ENCODE peak calls at places on chromosomes 3 and 15, in four cellular contexts. T, N, Z and O are unnamed samples.

GRCh38 chr3:108130705-108131104 is 39.9 kb upstream of the CD47 start:
- DNase-seq in T (no peak), N (no peak), Z (no peak), O (no peak)

GRCh38 chr3:193590088-193590856 is 2.7 kb upstream of the OPA1 start:
- DNase-seq in T (no peak), N (no peak), Z (peak; percentile 91), O (peak; percentile 92)

GRCh38 chr3:14175383-14176037 is 2.9 kb downstream of the XPC start:
- DNase-seq in T (peak; percentile 53), N (no peak), Z (peak; percentile 22), O (no peak)

GRCh38 chr3:10601131-10601856 is 95.9 kb upstream of the ATP2B2 start:
- DNase-seq in T (no peak), N (no peak), Z (no peak), O (no peak)

GRCh38 chr15:69526086-69526485 is 73.5 kb downstream of the RPLP1 start:
- DNase-seq in T (no peak), N (peak; percentile 5), Z (no peak), O (no peak)

GRCh38 chr3:194082596-194083220 is 53.2 kb upstream of the HES1 start:
- DNase-seq in T (no peak), N (no peak), Z (no peak), O (no peak)

GRCh38 chr15:77944002-77944867 is 133.3 kb downstream of the TBC1D2B start:
- DNase-seq in T (peak; percentile 39), N (peak; percentile 91), Z (peak; percentile 32), O (peak; percentile 78)

GRCh38 chr15:69997701-69998273 is 99.9 kb downstream of the TLE3 start:
- DNase-seq in T (no peak), N (no peak), Z (peak; percentile 61), O (peak; percentile 5)

GRCh38 chr3:73432021-73432722 is 192.6 kb downstream of the PDZRN3 start:
- DNase-seq in T (no peak), N (no peak), Z (peak; percentile 55), O (peak; percentile 37)

GRCh38 chr3:66989241-66989640 is 8.9 kb upstream of the KBTBD8 start:
- DNase-seq in T (no peak), N (peak; percentile 33), Z (no peak), O (no peak)

GRCh38 chr3:65971281-65972252 is 67.2 kb downstream of the MAGI1 start:
- DNase-seq in T (no peak), N (no peak), Z (no peak), O (peak; percentile 29)
- H3K27ac ChIP-seq in T (no peak overlapping the region), N (no peak overlapping the region), Z (no peak overlapping the region), O (no peak overlapping the region)

DNA sequence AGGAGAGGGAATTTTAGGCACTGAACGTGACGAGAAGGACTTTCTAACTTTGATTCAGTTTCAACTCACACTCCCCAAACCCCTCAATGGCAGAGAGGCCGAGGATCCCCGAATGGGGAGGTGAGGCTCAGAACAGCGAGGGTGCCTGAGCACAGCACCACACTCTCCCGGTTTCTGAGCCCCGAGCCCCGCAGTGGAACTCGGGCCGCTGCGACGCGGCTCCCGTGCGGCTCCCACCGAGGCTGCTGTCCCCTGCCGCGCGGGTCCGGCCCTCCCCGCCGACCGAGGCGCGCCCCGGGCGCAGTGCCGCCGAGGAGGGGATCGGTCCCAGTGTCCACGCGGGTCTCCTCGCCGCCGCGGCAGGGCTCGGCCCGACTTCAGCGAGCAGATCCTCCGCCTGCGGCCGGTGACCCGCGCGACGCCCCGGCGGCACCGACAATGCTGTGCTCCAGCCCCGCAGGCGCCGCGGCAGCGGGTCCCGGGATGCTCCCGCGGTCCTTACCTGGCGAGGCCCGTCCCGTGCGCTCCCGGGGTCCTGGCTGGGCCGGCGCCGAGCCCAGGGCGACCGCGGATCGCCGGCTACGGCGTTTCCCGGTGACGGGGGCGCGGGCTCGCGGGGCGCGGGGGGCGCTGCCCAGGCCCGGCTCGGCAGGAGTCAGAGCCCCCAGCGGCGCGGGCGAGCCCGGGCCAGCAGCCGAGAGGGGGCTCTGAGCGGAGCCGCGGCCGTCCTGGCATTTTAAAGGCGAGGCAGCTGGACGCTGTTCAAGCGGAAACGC is at the start of gene CTXND1:
- DNase-seq in T (no peak), N (peak; percentile 52), Z (no peak), O (no peak)
- H3K27me3 ChIP-seq in T (peaks cover 15% of the 10 kb centered on the region), N (peaks cover 17% of the 10 kb centered on the region), Z (peaks cover 93% of the 10 kb centered on the region), O (peaks cover 33% of the 10 kb centered on the region)

GRCh38 chr3:186464424-186465093 is 79.6 kb downstream of the CRYGS start:
- DNase-seq in T (no peak), N (peak; percentile 43), Z (peak; percentile 14), O (no peak)
- TF ChIP-seq CTCF in T (no peak), N (peak; percentile 61), Z (peak; percentile 40), O (peak; percentile 5)

DNA sequence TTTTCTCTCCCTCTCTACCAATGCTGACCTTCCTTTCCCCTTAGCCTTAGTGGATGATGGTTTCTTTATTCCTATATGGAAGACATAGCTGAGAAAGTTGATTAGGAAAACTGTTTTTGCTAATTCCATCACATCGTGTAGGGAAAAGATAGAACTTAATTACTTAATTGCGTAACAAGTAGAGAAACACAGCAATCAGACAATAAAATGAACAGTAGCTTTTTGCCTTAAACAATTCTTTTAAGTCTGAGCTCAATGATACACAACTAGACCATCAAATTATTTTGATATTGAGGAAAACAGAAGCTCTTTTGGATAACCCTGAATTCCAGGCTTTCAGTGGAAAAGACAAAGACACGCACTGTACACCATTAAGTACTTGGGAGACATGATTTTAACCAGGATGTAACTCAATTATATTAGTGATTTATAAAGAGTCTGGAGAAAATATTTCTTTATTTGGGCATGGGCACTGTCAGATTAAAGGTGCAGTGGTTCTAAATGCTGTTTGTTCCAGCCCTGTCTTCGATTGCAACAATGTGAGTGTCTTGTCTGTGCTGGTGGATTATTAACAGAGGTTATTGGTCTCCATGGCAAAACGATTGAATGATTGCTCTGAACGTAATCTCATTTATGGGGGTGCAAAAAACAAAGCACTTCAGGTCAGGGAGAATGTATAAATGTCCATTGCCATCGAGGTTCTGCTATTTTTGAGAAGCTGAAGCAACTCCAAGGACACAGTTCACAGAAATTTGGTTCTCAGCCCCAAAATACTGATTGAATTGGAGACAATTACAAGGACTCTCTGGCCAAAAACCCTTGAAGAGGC is at the start of gene TM4SF4:
- DNase-seq in T (no peak), N (no peak), Z (no peak), O (no peak)
- H3K27ac ChIP-seq in T (no peak within 1 kb of the TSS), N (no peak within 1 kb of the TSS), Z (peak within 1 kb of the TSS; percentile 86), O (peak within 1 kb of the TSS; percentile 55)

DNA sequence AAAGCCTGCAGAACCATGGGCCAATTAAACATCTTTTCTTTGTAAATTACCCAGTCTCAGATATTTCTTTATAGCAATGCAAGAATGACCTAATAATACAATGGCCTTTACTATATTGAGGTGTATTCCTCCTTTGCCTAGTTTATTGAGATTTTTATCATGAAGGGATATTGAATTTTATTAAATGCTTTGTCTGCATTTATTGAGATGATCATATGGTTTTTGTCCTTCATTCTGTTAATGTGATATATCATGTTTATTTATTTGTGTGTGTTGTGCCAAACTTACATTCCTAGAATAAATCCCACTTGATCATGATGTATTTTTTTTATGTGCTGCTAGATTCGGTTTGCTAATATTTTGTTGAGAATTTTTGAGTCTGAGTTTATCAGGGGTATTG is 36.2 kb downstream of the TOPAZ1 start:
- DNase-seq in T (no peak), N (no peak), Z (no peak), O (no peak)
- H3K27me3 ChIP-seq in T (no peaks in the 10 kb centered on the region), N (no peaks in the 10 kb centered on the region), Z (peaks cover 7% of the 10 kb centered on the region), O (no peaks in the 10 kb centered on the region)

DNA sequence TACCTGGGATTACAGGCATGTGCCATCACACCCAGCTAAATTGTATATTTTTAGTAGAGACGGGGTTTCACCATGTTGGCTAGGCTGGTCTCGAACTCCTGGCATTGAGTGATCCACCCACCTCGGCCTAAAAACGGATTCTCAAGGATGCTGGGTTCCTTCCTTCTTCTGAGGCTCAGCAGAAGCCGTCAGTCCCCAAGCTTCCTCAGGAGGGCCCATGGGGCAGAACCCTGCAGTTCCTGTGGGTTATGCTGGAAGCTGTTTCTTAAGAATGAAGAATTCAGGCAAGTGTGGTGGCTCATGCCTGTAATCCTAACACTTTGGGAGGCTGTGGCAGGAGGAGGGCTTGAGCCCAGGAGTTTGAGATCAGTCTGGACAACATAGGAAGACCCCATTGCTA is 29.0 kb upstream of the ZNF710 start:
- DNase-seq in T (no peak), N (no peak), Z (no peak), O (no peak)
- TF ChIP-seq CTCF in T (no peak), N (no peak), Z (no peak), O (no peak)